ENCODE peak calls at places on chromosomes 12 and 14, in six cellular contexts. One of them, this sample, is unnamed.

GRCh38 chr14:106551265-106551664 is 1024.9 kb downstream of the TMEM121 start:
- DNase-seq in GM23338: no peak
- DNase-seq in GM23248: no peak
- DNase-seq in ascending aorta: no peak
- DNase-seq in tibial artery: no peak
- DNase-seq in endothelial cell of umbilical vein: no peak
- DNase-seq in this sample: no peak

GRCh38 chr12:116160196-116160595 is 117.3 kb downstream of the MED13L start:
- DNase-seq in GM23248: peak; percentile 74
- DNase-seq in tibial artery: no peak
- DNase-seq in GM23338: no peak
- DNase-seq in ascending aorta: no peak
- DNase-seq in endothelial cell of umbilical vein: no peak
- DNase-seq in this sample: no peak

GRCh38 chr12:106358410-106359241 is 1.1 kb downstream of the POLR3B start:
- DNase-seq in GM23338: no peak
- DNase-seq in endothelial cell of umbilical vein: no peak
- DNase-seq in tibial artery: peak; percentile 55
- DNase-seq in ascending aorta: no peak
- DNase-seq in GM23248: peak; percentile 29
- DNase-seq in this sample: no peak

GRCh38 chr14:69699743-69700309 is 67.1 kb upstream of the SRSF5 start:
- DNase-seq in GM23248: no peak
- DNase-seq in GM23338: no peak
- DNase-seq in ascending aorta: no peak
- DNase-seq in tibial artery: no peak
- DNase-seq in endothelial cell of umbilical vein: no peak
- DNase-seq in this sample: no peak

GRCh38 chr12:114213055-114213561 is 192.8 kb downstream of the TBX5 start:
- DNase-seq in GM23338: no peak
- DNase-seq in endothelial cell of umbilical vein: no peak
- DNase-seq in ascending aorta: no peak
- DNase-seq in GM23248: peak; percentile 20
- DNase-seq in tibial artery: no peak
- DNase-seq in this sample: no peak

GRCh38 chr12:110379201-110379600 is 24.3 kb downstream of the ANAPC7 start:
- DNase-seq in GM23248: no peak
- DNase-seq in tibial artery: no peak
- DNase-seq in ascending aorta: no peak
- DNase-seq in GM23338: no peak
- DNase-seq in endothelial cell of umbilical vein: no peak
- DNase-seq in this sample: no peak

GRCh38 chr12:93002278-93003054 is 73.4 kb upstream of the EEA1 start:
- DNase-seq in endothelial cell of umbilical vein: peak; percentile 99
- DNase-seq in ascending aorta: no peak
- DNase-seq in GM23248: peak; percentile 95
- DNase-seq in tibial artery: peak; percentile 41
- DNase-seq in GM23338: no peak
- DNase-seq in this sample: no peak

GRCh38 chr12:2212971-2213869 is 160.4 kb downstream of the CACNA1C start:
- DNase-seq in tibial artery: no peak
- DNase-seq in ascending aorta: no peak
- DNase-seq in GM23338: peak; percentile 55
- DNase-seq in GM23248: no peak
- DNase-seq in endothelial cell of umbilical vein: no peak
- DNase-seq in this sample: peak; percentile 50

GRCh38 chr14:32339188-32339587 is 10.1 kb downstream of the AKAP6 start:
- DNase-seq in GM23338: no peak
- DNase-seq in endothelial cell of umbilical vein: no peak
- DNase-seq in tibial artery: no peak
- DNase-seq in ascending aorta: no peak
- DNase-seq in GM23248: no peak
- DNase-seq in this sample: no peak

GRCh38 chr14:69685716-69686115 is 74.3 kb downstream of the SUSD6 start:
- DNase-seq in GM23248: peak; percentile 66
- DNase-seq in endothelial cell of umbilical vein: no peak
- DNase-seq in ascending aorta: no peak
- DNase-seq in GM23338: no peak
- DNase-seq in tibial artery: peak; percentile 65
- DNase-seq in this sample: no peak

GRCh38 chr12:39103552-39104165 is 198.3 kb upstream of the CPNE8 start:
- DNase-seq in GM23248: peak; percentile 81
- DNase-seq in tibial artery: no peak
- DNase-seq in endothelial cell of umbilical vein: peak; percentile 53
- DNase-seq in ascending aorta: no peak
- DNase-seq in GM23338: peak; percentile 87
- DNase-seq in this sample: peak; percentile 85

GRCh38 chr14:95291859-95292542 is 27.7 kb downstream of the CLMN start:
- DNase-seq in GM23248: peak; percentile 55
- DNase-seq in tibial artery: peak; percentile 75
- DNase-seq in GM23338: no peak
- DNase-seq in ascending aorta: no peak
- DNase-seq in endothelial cell of umbilical vein: peak; percentile 62
- DNase-seq in this sample: no peak

GRCh38 chr14:63672417-63673180 is 30.9 kb upstream of the WDR89 start:
- DNase-seq in GM23248: peak; percentile 44
- DNase-seq in tibial artery: no peak
- DNase-seq in ascending aorta: no peak
- DNase-seq in endothelial cell of umbilical vein: no peak
- DNase-seq in GM23338: no peak
- DNase-seq in this sample: no peak

GRCh38 chr14:104799657-104800599 is 973 bp upstream of the ZBTB42 start:
- DNase-seq in GM23248: peak; percentile 78
- DNase-seq in ascending aorta: no peak
- DNase-seq in tibial artery: peak; percentile 84
- DNase-seq in endothelial cell of umbilical vein: peak; percentile 62
- DNase-seq in GM23338: peak; percentile 86
- DNase-seq in this sample: peak; percentile 74

GRCh38 chr14:104797112-104798044 is 1.8 kb upstream of the AKT1 start:
- DNase-seq in tibial artery: no peak
- DNase-seq in endothelial cell of umbilical vein: no peak
- DNase-seq in GM23338: peak; percentile 46
- DNase-seq in GM23248: no peak
- DNase-seq in ascending aorta: no peak
- DNase-seq in this sample: peak; percentile 56

GRCh38 chr14:104796682-104797081 is 1.1 kb upstream of the AKT1 start:
- DNase-seq in GM23338: no peak
- DNase-seq in tibial artery: no peak
- DNase-seq in GM23248: no peak
- DNase-seq in ascending aorta: no peak
- DNase-seq in endothelial cell of umbilical vein: no peak
- DNase-seq in this sample: no peak

GRCh38 chr14:104799239-104799599 is 1.7 kb upstream of the ZBTB42 start:
- DNase-seq in GM23248: no peak
- DNase-seq in ascending aorta: no peak
- DNase-seq in GM23338: no peak
- DNase-seq in endothelial cell of umbilical vein: no peak
- DNase-seq in tibial artery: no peak
- DNase-seq in this sample: no peak

GRCh38 chr14:104798300-104799238 is 2.3 kb upstream of the ZBTB42 start:
- DNase-seq in ascending aorta: no peak
- DNase-seq in endothelial cell of umbilical vein: no peak
- DNase-seq in GM23248: no peak
- DNase-seq in GM23338: no peak
- DNase-seq in tibial artery: no peak
- DNase-seq in this sample: no peak
- H3K4me1 ChIP-seq in ascending aorta: peaks cover 25% of the 10 kb centered on the region
- H3K4me1 ChIP-seq in endothelial cell of umbilical vein: peaks cover 11% of the 10 kb centered on the region
- H3K4me1 ChIP-seq in GM23248: peaks cover 13% of the 10 kb centered on the region
- H3K4me1 ChIP-seq in GM23338: peaks cover 34% of the 10 kb centered on the region
- H3K4me1 ChIP-seq in tibial artery: peaks cover 71% of the 10 kb centered on the region
- H3K4me1 ChIP-seq in this sample: peaks cover 24% of the 10 kb centered on the region

DNA sequence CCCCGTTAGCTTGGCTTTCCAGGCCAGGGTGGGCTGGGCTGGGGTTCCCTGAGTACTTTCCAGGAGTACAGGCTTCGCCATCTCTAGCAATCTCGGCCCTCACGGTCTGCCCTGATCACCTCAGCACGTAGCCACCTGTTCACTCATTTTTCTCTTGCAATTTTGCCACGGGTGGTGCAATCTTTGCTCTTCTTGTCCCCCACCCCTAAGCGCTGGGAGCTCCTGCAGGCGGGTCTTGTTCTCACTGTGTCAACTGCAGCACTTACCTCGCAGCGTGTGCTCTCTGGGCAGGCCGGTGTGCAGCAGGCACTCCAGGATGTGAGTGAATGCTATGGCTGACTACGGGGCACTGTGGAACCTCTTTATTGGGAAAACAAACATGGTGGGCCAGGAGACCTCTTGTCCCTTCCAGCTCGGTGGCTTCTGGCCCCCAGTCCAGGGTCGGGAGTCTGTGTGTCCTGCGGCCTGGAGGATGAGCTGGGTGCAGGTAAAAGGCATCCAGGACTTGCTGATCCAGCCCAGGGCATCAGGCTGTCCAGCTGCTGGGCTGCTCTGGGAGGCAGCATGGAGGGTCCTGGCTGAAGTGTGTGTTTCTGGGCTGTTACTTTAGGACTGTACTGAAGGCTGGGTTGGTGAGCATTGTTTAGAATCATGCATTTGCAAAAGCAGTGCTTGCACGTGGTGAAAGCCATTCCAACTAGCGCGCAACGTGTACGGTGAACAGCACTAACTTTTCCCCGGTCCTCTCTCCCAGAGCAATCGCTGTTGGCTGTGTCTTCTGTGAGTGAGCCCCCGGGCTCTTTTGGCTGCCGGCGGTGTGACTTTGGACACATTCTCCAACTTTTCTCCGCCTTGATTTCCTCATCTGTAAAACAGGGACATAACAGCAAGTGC is 1.5 kb upstream of the ULK1 start:
- DNase-seq in tibial artery: no peak
- DNase-seq in GM23248: no peak
- DNase-seq in endothelial cell of umbilical vein: no peak
- DNase-seq in GM23338: no peak
- DNase-seq in ascending aorta: no peak
- DNase-seq in this sample: no peak
- H3K27ac ChIP-seq in tibial artery: peak overlapping the region; percentile 95
- H3K27ac ChIP-seq in GM23248: no peak overlapping the region
- H3K27ac ChIP-seq in endothelial cell of umbilical vein: no peak overlapping the region
- H3K27ac ChIP-seq in GM23338: no peak overlapping the region
- H3K27ac ChIP-seq in ascending aorta: peak overlapping the region; percentile 93
- H3K27ac ChIP-seq in this sample: no peak overlapping the region

DNA sequence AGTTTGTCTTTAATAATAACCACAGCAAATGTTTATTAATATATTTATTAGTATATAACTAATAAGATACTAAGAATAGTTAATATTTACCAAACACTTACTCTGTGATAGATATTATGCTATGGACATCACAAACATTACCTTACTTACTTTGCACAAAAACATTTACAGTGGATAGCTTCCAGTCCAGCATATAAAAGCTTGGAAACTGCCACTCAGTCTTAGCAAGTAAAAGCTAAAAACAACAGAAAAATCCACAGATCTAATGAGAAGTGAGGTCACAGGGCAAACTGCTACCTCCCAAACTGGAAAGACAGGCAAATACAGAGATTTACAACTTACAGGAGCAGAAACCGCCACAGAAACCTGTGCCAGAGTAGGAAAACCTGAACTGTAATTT is 99.8 kb downstream of the METTL25 start:
- DNase-seq in endothelial cell of umbilical vein: no peak
- DNase-seq in GM23338: no peak
- DNase-seq in tibial artery: no peak
- DNase-seq in ascending aorta: no peak
- DNase-seq in GM23248: no peak
- DNase-seq in this sample: no peak
- H3K4me1 ChIP-seq in endothelial cell of umbilical vein: peaks cover 9% of the 10 kb centered on the region
- H3K4me1 ChIP-seq in GM23338: no peaks in the 10 kb centered on the region
- H3K4me1 ChIP-seq in tibial artery: no peaks in the 10 kb centered on the region
- H3K4me1 ChIP-seq in ascending aorta: no peaks in the 10 kb centered on the region
- H3K4me1 ChIP-seq in GM23248: peaks cover 3% of the 10 kb centered on the region
- H3K4me1 ChIP-seq in this sample: no peaks in the 10 kb centered on the region

DNA sequence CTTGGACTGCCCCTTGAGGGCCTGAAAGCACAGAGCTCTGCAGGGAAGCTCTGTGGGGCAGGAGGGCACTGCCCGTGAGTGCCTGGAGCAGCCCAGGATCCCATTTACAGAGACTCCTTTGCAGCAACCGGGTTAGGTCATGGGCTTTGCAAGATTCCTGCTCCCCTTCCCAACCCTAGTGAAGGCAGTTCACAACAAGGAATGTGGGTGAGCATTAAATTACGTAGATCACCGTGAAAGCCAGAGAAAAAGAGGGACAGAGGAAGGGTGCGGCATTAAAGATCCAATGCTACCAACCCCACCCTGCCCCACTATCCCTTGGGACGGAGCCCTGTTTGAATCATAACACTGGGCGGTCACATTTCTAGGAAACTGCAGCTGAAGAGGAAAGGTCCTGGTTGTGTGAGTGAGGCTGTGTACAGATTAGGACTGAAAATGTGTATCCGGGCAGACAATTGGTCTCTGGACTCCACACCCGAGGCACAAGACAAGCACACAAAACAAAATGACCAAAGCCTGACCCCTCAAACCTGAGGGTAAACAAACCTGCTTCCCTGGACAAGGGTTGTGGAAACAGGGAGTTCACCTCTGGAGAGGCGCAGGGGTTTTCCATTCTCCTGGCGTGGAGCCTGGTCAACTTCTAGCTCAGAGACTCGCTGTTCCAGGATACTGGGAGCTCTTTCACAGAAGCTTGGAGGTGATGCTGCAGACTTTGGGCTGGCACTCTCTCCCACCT is 16.8 kb downstream of the NINJ2 start:
- DNase-seq in tibial artery: peak; percentile 78
- DNase-seq in endothelial cell of umbilical vein: peak; percentile 90
- DNase-seq in GM23248: peak; percentile 82
- DNase-seq in ascending aorta: peak; percentile 12
- DNase-seq in GM23338: no peak
- DNase-seq in this sample: no peak
- H3K27ac ChIP-seq in tibial artery: peak overlapping the region; percentile 93
- H3K27ac ChIP-seq in endothelial cell of umbilical vein: peak overlapping the region; percentile 78
- H3K27ac ChIP-seq in GM23248: peak overlapping the region; percentile 92
- H3K27ac ChIP-seq in ascending aorta: peak overlapping the region; percentile 97
- H3K27ac ChIP-seq in GM23338: no peak overlapping the region
- H3K27ac ChIP-seq in this sample: no peak overlapping the region

DNA sequence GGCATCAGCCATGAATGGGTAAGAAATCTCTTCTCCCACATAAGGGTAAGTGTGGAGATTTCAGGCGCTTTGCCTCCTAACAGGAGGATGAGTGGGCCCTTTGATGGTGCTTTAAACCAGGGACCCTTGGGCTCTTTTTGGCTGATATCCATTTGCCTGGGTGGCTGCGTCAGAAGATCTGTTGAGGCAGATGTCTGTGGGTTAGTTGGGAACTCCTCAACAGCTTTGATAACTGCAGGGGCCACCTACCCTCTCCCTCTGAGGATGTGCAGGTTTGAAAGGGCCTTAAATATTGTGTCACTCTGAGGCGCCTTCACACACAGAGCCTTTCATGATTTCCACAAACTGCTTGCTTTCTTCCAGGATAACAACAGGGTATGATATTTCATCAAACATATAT is 210.7 kb downstream of the PPM1H start:
- DNase-seq in endothelial cell of umbilical vein: no peak
- DNase-seq in ascending aorta: no peak
- DNase-seq in GM23248: peak; percentile 18
- DNase-seq in tibial artery: no peak
- DNase-seq in GM23338: no peak
- DNase-seq in this sample: no peak
- H3K4me1 ChIP-seq in endothelial cell of umbilical vein: peaks cover 23% of the 10 kb centered on the region
- H3K4me1 ChIP-seq in ascending aorta: peaks cover 3% of the 10 kb centered on the region
- H3K4me1 ChIP-seq in GM23248: peaks cover 62% of the 10 kb centered on the region
- H3K4me1 ChIP-seq in tibial artery: peaks cover 39% of the 10 kb centered on the region
- H3K4me1 ChIP-seq in GM23338: peaks cover 30% of the 10 kb centered on the region
- H3K4me1 ChIP-seq in this sample: peaks cover 30% of the 10 kb centered on the region

GRCh38 chr14:102264775-102265174 is 40.2 kb downstream of the MOK start:
- DNase-seq in tibial artery: no peak
- DNase-seq in GM23248: no peak
- DNase-seq in GM23338: no peak
- DNase-seq in endothelial cell of umbilical vein: no peak
- DNase-seq in ascending aorta: no peak
- DNase-seq in this sample: no peak
- H3K27ac ChIP-seq in tibial artery: peak overlapping the region; percentile 28
- H3K27ac ChIP-seq in GM23248: no peak overlapping the region
- H3K27ac ChIP-seq in GM23338: no peak overlapping the region
- H3K27ac ChIP-seq in endothelial cell of umbilical vein: no peak overlapping the region
- H3K27ac ChIP-seq in ascending aorta: peak overlapping the region; percentile 55
- H3K27ac ChIP-seq in this sample: no peak overlapping the region

This sample was measured in neural progenitor cell.